ENCODE peak calls at places on chromosomes 3 and 15, in ten cellular contexts. One of them, this sample, is unnamed.

GRCh38 chr15:29736745-29737023 is 85.6 kb downstream of the TJP1 start:
- DNase-seq in epithelial cell of proximal tubule: peak
- DNase-seq in heart right ventricle: no peak
- DNase-seq in A549: peak
- DNase-seq in hepatocyte: peak
- DNase-seq in fibroblast of lung: peak
- DNase-seq in choroid plexus epithelial cell: peak
- DNase-seq in lower leg skin: no peak
- DNase-seq in fibroblast of the aortic adventitia: peak
- DNase-seq in cardiac fibroblast: peak
- DNase-seq in this sample: peak

GRCh38 chr3:38985581-38985980 is 66.2 kb downstream of the SCN11A start:
- DNase-seq in epithelial cell of proximal tubule: no peak
- DNase-seq in heart right ventricle: no peak
- DNase-seq in A549: peak
- DNase-seq in hepatocyte: no peak
- DNase-seq in fibroblast of lung: peak
- DNase-seq in choroid plexus epithelial cell: peak
- DNase-seq in lower leg skin: no peak
- DNase-seq in fibroblast of the aortic adventitia: peak
- DNase-seq in cardiac fibroblast: no peak
- DNase-seq in this sample: peak

GRCh38 chr3:148173836-148174235 is 523.9 kb upstream of the AGTR1 start:
- DNase-seq in epithelial cell of proximal tubule: no peak
- DNase-seq in heart right ventricle: no peak
- DNase-seq in A549: no peak
- DNase-seq in hepatocyte: no peak
- DNase-seq in fibroblast of lung: peak
- DNase-seq in choroid plexus epithelial cell: peak
- DNase-seq in lower leg skin: no peak
- DNase-seq in fibroblast of the aortic adventitia: no peak
- DNase-seq in cardiac fibroblast: no peak
- DNase-seq in this sample: no peak

GRCh38 chr3:151468284-151468917 is 7.5 kb upstream of the IGSF10 start:
- DNase-seq in epithelial cell of proximal tubule: peak
- DNase-seq in heart right ventricle: no peak
- DNase-seq in A549: peak
- DNase-seq in hepatocyte: peak
- DNase-seq in fibroblast of lung: peak
- DNase-seq in choroid plexus epithelial cell: peak
- DNase-seq in lower leg skin: peak
- DNase-seq in fibroblast of the aortic adventitia: peak
- DNase-seq in cardiac fibroblast: peak
- DNase-seq in this sample: peak

GRCh38 chr3:43423142-43423541 is 136.8 kb downstream of the SNRK start:
- DNase-seq in epithelial cell of proximal tubule: no peak
- DNase-seq in heart right ventricle: peak
- DNase-seq in A549: no peak
- DNase-seq in hepatocyte: no peak
- DNase-seq in fibroblast of lung: peak
- DNase-seq in choroid plexus epithelial cell: peak
- DNase-seq in lower leg skin: no peak
- DNase-seq in fibroblast of the aortic adventitia: peak
- DNase-seq in cardiac fibroblast: peak
- DNase-seq in this sample: peak

GRCh38 chr3:134838599-134838998 is 43.5 kb downstream of the EPHB1 start:
- DNase-seq in epithelial cell of proximal tubule: no peak
- DNase-seq in heart right ventricle: no peak
- DNase-seq in A549: no peak
- DNase-seq in hepatocyte: no peak
- DNase-seq in fibroblast of lung: no peak
- DNase-seq in choroid plexus epithelial cell: no peak
- DNase-seq in lower leg skin: no peak
- DNase-seq in fibroblast of the aortic adventitia: no peak
- DNase-seq in cardiac fibroblast: no peak
- DNase-seq in this sample: no peak

GRCh38 chr3:32421991-32422859 is 30.6 kb downstream of the CMTM7 start:
- DNase-seq in epithelial cell of proximal tubule: peak
- DNase-seq in heart right ventricle: peak
- DNase-seq in A549: peak
- DNase-seq in hepatocyte: no peak
- DNase-seq in fibroblast of lung: peak
- DNase-seq in choroid plexus epithelial cell: peak
- DNase-seq in lower leg skin: peak
- DNase-seq in fibroblast of the aortic adventitia: peak
- DNase-seq in cardiac fibroblast: peak
- DNase-seq in this sample: peak

GRCh38 chr3:120151796-120152195 is 57.5 kb upstream of the GSK3B start:
- DNase-seq in epithelial cell of proximal tubule: no peak
- DNase-seq in heart right ventricle: no peak
- DNase-seq in A549: no peak
- DNase-seq in hepatocyte: no peak
- DNase-seq in fibroblast of lung: no peak
- DNase-seq in choroid plexus epithelial cell: no peak
- DNase-seq in lower leg skin: no peak
- DNase-seq in fibroblast of the aortic adventitia: no peak
- DNase-seq in cardiac fibroblast: no peak
- DNase-seq in this sample: no peak

GRCh38 chr3:46899151-46900006 is 21.9 kb downstream of the PTH1R start:
- DNase-seq in epithelial cell of proximal tubule: no peak
- DNase-seq in heart right ventricle: no peak
- DNase-seq in A549: no peak
- DNase-seq in hepatocyte: no peak
- DNase-seq in fibroblast of lung: no peak
- DNase-seq in choroid plexus epithelial cell: no peak
- DNase-seq in lower leg skin: no peak
- DNase-seq in fibroblast of the aortic adventitia: no peak
- DNase-seq in cardiac fibroblast: no peak
- DNase-seq in this sample: no peak

GRCh38 chr15:93048426-93048721 is 40.6 kb downstream of the RGMA start:
- DNase-seq in epithelial cell of proximal tubule: no peak
- DNase-seq in heart right ventricle: no peak
- DNase-seq in A549: no peak
- DNase-seq in hepatocyte: no peak
- DNase-seq in fibroblast of lung: no peak
- DNase-seq in choroid plexus epithelial cell: no peak
- DNase-seq in lower leg skin: no peak
- DNase-seq in fibroblast of the aortic adventitia: no peak
- DNase-seq in cardiac fibroblast: no peak
- DNase-seq in this sample: no peak

GRCh38 chr3:126340596-126340942 is 16.6 kb downstream of the KLF15 start:
- DNase-seq in epithelial cell of proximal tubule: no peak
- DNase-seq in heart right ventricle: no peak
- DNase-seq in A549: no peak
- DNase-seq in hepatocyte: no peak
- DNase-seq in fibroblast of lung: no peak
- DNase-seq in choroid plexus epithelial cell: no peak
- DNase-seq in lower leg skin: no peak
- DNase-seq in fibroblast of the aortic adventitia: no peak
- DNase-seq in cardiac fibroblast: no peak
- DNase-seq in this sample: no peak

GRCh38 chr15:57797145-57797544 is 90.6 kb downstream of the POLR2M start:
- DNase-seq in epithelial cell of proximal tubule: no peak
- DNase-seq in heart right ventricle: no peak
- DNase-seq in A549: no peak
- DNase-seq in hepatocyte: no peak
- DNase-seq in fibroblast of lung: no peak
- DNase-seq in choroid plexus epithelial cell: no peak
- DNase-seq in lower leg skin: no peak
- DNase-seq in fibroblast of the aortic adventitia: no peak
- DNase-seq in cardiac fibroblast: no peak
- DNase-seq in this sample: no peak

GRCh38 chr3:106792716-106793115 is 584.5 kb upstream of the CCDC54 start:
- DNase-seq in epithelial cell of proximal tubule: no peak
- DNase-seq in heart right ventricle: no peak
- DNase-seq in A549: no peak
- DNase-seq in hepatocyte: no peak
- DNase-seq in fibroblast of lung: no peak
- DNase-seq in choroid plexus epithelial cell: peak
- DNase-seq in lower leg skin: no peak
- DNase-seq in fibroblast of the aortic adventitia: no peak
- DNase-seq in cardiac fibroblast: no peak
- DNase-seq in this sample: peak

GRCh38 chr3:141402476-141403171 is 34.3 kb downstream of the ZBTB38 start:
- DNase-seq in epithelial cell of proximal tubule: no peak
- DNase-seq in heart right ventricle: peak
- DNase-seq in A549: peak
- DNase-seq in hepatocyte: peak
- DNase-seq in fibroblast of lung: peak
- DNase-seq in choroid plexus epithelial cell: peak
- DNase-seq in lower leg skin: peak
- DNase-seq in fibroblast of the aortic adventitia: peak
- DNase-seq in cardiac fibroblast: peak
- DNase-seq in this sample: peak

DNA sequence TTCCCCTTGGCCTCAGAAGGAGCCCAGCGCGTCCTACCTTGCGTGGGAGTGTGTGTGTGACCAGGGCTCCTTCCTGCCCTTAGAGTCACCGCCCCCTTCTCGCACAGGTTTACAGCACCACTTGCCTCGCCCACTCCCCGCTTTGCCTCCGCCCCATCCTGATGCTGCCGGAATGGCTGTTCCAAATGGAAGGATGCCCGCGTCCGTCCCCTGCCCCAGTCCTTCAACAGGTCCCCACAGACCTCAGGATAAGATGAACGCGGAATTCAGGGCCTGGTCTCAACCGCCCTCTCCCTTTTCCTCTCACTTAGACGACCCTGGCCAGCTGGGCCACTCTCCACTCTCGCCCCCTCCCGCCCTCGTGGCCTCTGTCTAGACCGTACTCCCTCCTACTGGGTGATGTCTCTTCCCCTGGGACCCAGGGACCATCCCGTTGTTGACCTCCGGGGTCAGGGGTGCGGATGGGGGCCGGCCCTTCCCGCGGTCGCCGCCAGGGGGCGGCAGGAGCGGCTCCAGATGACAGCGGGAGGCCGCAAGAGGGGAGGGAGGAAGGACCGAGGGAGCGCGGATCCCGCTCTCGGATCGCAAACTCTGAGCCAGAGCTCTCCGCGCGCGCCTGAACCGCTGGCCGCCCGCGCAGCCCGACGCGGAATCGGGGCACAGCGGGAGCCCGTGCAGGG is at the start of gene THSD4:
- DNase-seq in epithelial cell of proximal tubule: no peak
- DNase-seq in heart right ventricle: peak
- DNase-seq in A549: peak
- DNase-seq in hepatocyte: peak
- DNase-seq in fibroblast of lung: peak
- DNase-seq in choroid plexus epithelial cell: peak
- DNase-seq in lower leg skin: peak
- DNase-seq in fibroblast of the aortic adventitia: peak
- DNase-seq in cardiac fibroblast: peak
- DNase-seq in this sample: peak
- H3K4me3 ChIP-seq in epithelial cell of proximal tubule: peak
- H3K4me3 ChIP-seq in heart right ventricle: peak
- H3K4me3 ChIP-seq in A549: peak
- H3K4me3 ChIP-seq in hepatocyte: peak
- H3K4me3 ChIP-seq in fibroblast of lung: peak
- H3K4me3 ChIP-seq in choroid plexus epithelial cell: peak
- H3K4me3 ChIP-seq in lower leg skin: peak
- H3K4me3 ChIP-seq in fibroblast of the aortic adventitia: peak
- H3K4me3 ChIP-seq in cardiac fibroblast: peak
- H3K4me3 ChIP-seq in this sample: peak

DNA sequence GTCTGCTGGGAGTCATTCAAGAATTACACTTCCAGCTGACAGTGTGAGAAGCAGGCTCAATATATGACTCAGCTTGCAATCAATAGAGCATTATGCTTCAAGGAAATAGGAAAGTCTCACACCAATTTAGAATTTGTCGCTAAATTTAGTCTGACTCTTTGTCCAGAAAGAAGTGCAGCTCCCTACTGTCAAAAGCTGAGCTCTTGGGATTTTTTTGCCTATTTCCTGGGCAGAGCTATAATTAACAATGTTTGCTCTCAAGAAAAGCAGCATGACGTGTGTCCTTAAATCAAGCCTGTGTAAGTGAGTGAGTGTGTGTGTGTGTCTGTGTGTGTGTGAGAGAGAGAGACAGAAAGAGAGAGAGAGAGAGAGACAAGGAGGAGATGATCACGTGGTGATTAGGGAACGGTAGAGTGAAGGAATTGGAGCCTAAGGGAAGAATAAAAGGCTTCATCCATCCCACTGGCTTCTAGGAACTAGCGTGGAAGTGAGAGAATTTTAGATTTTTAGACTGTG is 16.4 kb upstream of the SLC35G2 start:
- DNase-seq in epithelial cell of proximal tubule: no peak
- DNase-seq in heart right ventricle: no peak
- DNase-seq in A549: no peak
- DNase-seq in hepatocyte: no peak
- DNase-seq in fibroblast of lung: peak
- DNase-seq in choroid plexus epithelial cell: peak
- DNase-seq in lower leg skin: no peak
- DNase-seq in fibroblast of the aortic adventitia: peak
- DNase-seq in cardiac fibroblast: peak
- DNase-seq in this sample: peak
- H3K4me3 ChIP-seq in epithelial cell of proximal tubule: no peak
- H3K4me3 ChIP-seq in heart right ventricle: no peak
- H3K4me3 ChIP-seq in A549: no peak
- H3K4me3 ChIP-seq in hepatocyte: no peak
- H3K4me3 ChIP-seq in fibroblast of lung: no peak
- H3K4me3 ChIP-seq in choroid plexus epithelial cell: no peak
- H3K4me3 ChIP-seq in lower leg skin: no peak
- H3K4me3 ChIP-seq in fibroblast of the aortic adventitia: no peak
- H3K4me3 ChIP-seq in cardiac fibroblast: no peak
- H3K4me3 ChIP-seq in this sample: peak

GRCh38 chr3:149654188-149654601 is 3.6 kb downstream of the WWTR1 start:
- DNase-seq in epithelial cell of proximal tubule: no peak
- DNase-seq in heart right ventricle: no peak
- DNase-seq in A549: no peak
- DNase-seq in hepatocyte: no peak
- DNase-seq in fibroblast of lung: peak
- DNase-seq in choroid plexus epithelial cell: peak
- DNase-seq in lower leg skin: no peak
- DNase-seq in fibroblast of the aortic adventitia: peak
- DNase-seq in cardiac fibroblast: peak
- DNase-seq in this sample: peak
- H3K4me3 ChIP-seq in epithelial cell of proximal tubule: peak
- H3K4me3 ChIP-seq in heart right ventricle: peak
- H3K4me3 ChIP-seq in A549: peak
- H3K4me3 ChIP-seq in hepatocyte: peak
- H3K4me3 ChIP-seq in fibroblast of lung: peak
- H3K4me3 ChIP-seq in choroid plexus epithelial cell: peak
- H3K4me3 ChIP-seq in lower leg skin: no peak
- H3K4me3 ChIP-seq in fibroblast of the aortic adventitia: peak
- H3K4me3 ChIP-seq in cardiac fibroblast: peak
- H3K4me3 ChIP-seq in this sample: peak

DNA sequence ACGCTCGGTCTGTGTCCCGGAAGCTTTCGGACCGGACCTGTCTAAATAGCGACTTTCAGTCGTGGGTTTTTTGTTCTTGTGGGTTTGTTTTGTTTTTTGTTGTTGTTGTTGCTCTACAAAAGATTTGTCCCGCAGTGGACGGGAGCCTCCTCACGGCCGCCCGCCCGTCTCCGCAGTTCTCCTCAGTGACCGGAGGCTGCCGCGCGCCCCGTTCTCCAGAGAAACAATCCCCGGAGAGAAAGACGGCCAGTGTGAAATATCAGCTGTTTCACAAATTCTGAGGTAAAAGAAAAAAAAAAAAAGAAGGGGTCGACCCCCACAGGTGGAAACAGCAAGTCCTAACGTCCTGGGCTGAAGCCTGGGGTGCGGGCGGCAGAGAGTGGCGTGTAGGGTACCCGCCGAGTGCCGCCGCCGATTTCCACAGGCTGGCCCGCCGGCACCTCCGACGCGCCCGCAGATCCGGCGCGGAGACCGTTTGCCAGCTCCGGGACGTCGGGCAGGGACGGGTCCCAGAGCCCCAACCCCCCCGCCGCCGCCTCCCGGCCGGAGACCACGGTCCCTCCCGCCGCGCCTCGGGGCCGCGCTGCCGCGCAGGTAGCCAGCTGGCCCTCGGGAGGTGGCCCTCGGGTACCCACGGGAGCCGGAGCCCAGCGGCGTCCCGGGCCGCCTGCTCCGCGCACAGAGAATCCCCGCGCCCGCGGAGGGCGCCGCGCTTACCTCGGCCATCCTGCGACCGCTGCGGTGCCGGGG is 476 bp downstream of the BNC1 start:
- DNase-seq in epithelial cell of proximal tubule: no peak
- DNase-seq in heart right ventricle: no peak
- DNase-seq in A549: no peak
- DNase-seq in hepatocyte: peak
- DNase-seq in fibroblast of lung: peak
- DNase-seq in choroid plexus epithelial cell: peak
- DNase-seq in lower leg skin: no peak
- DNase-seq in fibroblast of the aortic adventitia: no peak
- DNase-seq in cardiac fibroblast: no peak
- DNase-seq in this sample: peak
- H3K4me3 ChIP-seq in epithelial cell of proximal tubule: peak
- H3K4me3 ChIP-seq in heart right ventricle: peak
- H3K4me3 ChIP-seq in A549: peak
- H3K4me3 ChIP-seq in hepatocyte: peak
- H3K4me3 ChIP-seq in fibroblast of lung: peak
- H3K4me3 ChIP-seq in choroid plexus epithelial cell: peak
- H3K4me3 ChIP-seq in lower leg skin: peak
- H3K4me3 ChIP-seq in fibroblast of the aortic adventitia: peak
- H3K4me3 ChIP-seq in cardiac fibroblast: peak
- H3K4me3 ChIP-seq in this sample: peak